ENCODE peak calls at places on chromosomes 16 and 17, in nine cellular contexts. R is AG09309; V is NCI-H1092; Y is aorta; T is activated CD4-positive, alpha-beta T cell treated with anti-CD3 and anti-CD28 coated beads, Interleukin-2, amount 10 ng/mL, durations not matched to agents 7 days and 5 days; F is non-pigmented ciliary epithelial cell; B is HCEC 1CT; A is nephron progenitor cell; L is head of caudate nucleus. O is an unnamed sample.

GRCh38 chr17:51461578-51462004 is 201.2 kb downstream of the UTP18 start:
- DNase-seq in L (peak; percentile 61), V (peak; percentile 85), R (peak; percentile 13), A (peak; percentile 67), T (peak; percentile 64), Y (peak; percentile 67), B (peak; percentile 37), F (no peak), O (no peak)

GRCh38 chr16:30615358-30616076 is 5.3 kb upstream of the ZNF689 start:
- DNase-seq in L (peak; percentile 77), A (peak; percentile 58), Y (peak; percentile 66), T (peak; percentile 81), R (no peak), V (peak; percentile 40), B (peak; percentile 15), F (no peak), O (no peak)

GRCh38 chr17:43995150-43995471 is 9.3 kb upstream of the NAGS start:
- DNase-seq in A (no peak), B (no peak), L (no peak), T (no peak), V (no peak), R (no peak), F (no peak), Y (no peak), O (no peak)

GRCh38 chr17:18850679-18851078 is 7.3 kb upstream of the PRPSAP2 start:
- DNase-seq in L (no peak), Y (no peak), R (no peak), V (no peak), B (no peak), T (no peak), F (no peak), A (no peak), O (no peak)

GRCh38 chr16:21599994-21600773 is 807 bp downstream of the METTL9 start:
- DNase-seq in V (no peak), R (no peak), L (no peak), B (peak; percentile 45), A (no peak), T (peak; percentile 30), Y (no peak), F (no peak), O (no peak)

GRCh38 chr17:40107266-40107980 is 7.0 kb upstream of the NR1D1 start:
- DNase-seq in V (no peak), A (no peak), T (no peak), L (no peak), R (no peak), B (peak; percentile 8), F (no peak), Y (peak; percentile 56), O (no peak)

GRCh38 chr17:50056961-50057330 is 1.0 kb downstream of the ITGA3 start:
- DNase-seq in T (no peak), L (no peak), A (peak; percentile 27), B (peak; percentile 54), F (no peak), R (no peak), Y (peak; percentile 57), V (no peak), O (no peak)

GRCh38 chr17:68228817-68229570 is 18.8 kb upstream of the AMZ2 start:
- DNase-seq in F (no peak), Y (no peak), L (no peak), A (no peak), B (no peak), T (no peak), R (no peak), V (no peak), O (no peak)

GRCh38 chr17:38667099-38667786 is 7.5 kb downstream of the EPOP start:
- DNase-seq in R (peak; percentile 8), V (peak; percentile 69), L (peak; percentile 79), B (peak; percentile 67), F (peak; percentile 20), A (peak; percentile 78), T (peak; percentile 57), Y (peak; percentile 74), O (no peak)

GRCh38 chr17:45413498-45413923 is 19.2 kb downstream of the ARHGAP27 start:
- DNase-seq in B (no peak), Y (peak; percentile 84), F (no peak), R (no peak), V (no peak), T (no peak), L (peak; percentile 59), A (no peak), O (no peak)

GRCh38 chr16:28009586-28010373 is 53.7 kb downstream of the GSG1L start:
- DNase-seq in Y (no peak), T (no peak), B (no peak), R (no peak), L (no peak), V (no peak), A (no peak), F (no peak), O (no peak)

GRCh38 chr16:85689285-85689949 is 663 bp upstream of the GINS2 start:
- DNase-seq in L (no peak), B (no peak), A (no peak), T (no peak), Y (no peak), V (no peak), F (no peak), R (no peak), O (no peak)

GRCh38 chr16:86665929-86666328 is 87.6 kb downstream of the FOXL1 start:
- DNase-seq in R (no peak), Y (no peak), V (no peak), F (no peak), T (no peak), B (no peak), A (no peak), L (no peak), O (no peak)

GRCh38 chr17:72249441-72249840 is 128.6 kb downstream of the SOX9 start:
- DNase-seq in F (no peak), V (no peak), L (no peak), B (no peak), T (no peak), R (no peak), Y (no peak), A (no peak), O (no peak)

GRCh38 chr16:84416407-84417321 is 48.3 kb downstream of the ATP2C2 start:
- DNase-seq in R (no peak), B (no peak), V (no peak), Y (no peak), L (no peak), T (no peak), F (no peak), A (peak; percentile 20), O (no peak)

GRCh38 chr16:31052131-31052530 is 18.8 kb downstream of the STX4 start:
- DNase-seq in L (no peak), A (no peak), V (no peak), B (peak; percentile 99), F (peak; percentile 83), Y (peak; percentile 61), T (no peak), R (peak; percentile 79), O (peak; percentile 80)

GRCh38 chr17:45022288-45022648 is 29.2 kb downstream of the DCAKD start:
- DNase-seq in Y (no peak), A (no peak), B (no peak), F (no peak), V (no peak), T (no peak), R (no peak), L (no peak), O (no peak)

GRCh38 chr17:45895969-45896793 is 1.8 kb downstream of the MAPT start:
- DNase-seq in L (peak; percentile 76), A (peak; percentile 29), Y (no peak), R (no peak), V (peak; percentile 35), T (no peak), F (no peak), B (no peak), O (no peak)

GRCh38 chr17:51683291-51683690 is 422.9 kb downstream of the UTP18 start:
- DNase-seq in A (no peak), B (no peak), L (no peak), Y (no peak), R (no peak), T (no peak), V (no peak), F (no peak), O (no peak)

GRCh38 chr17:32723310-32723955 is 153.5 kb downstream of the MYO1D start:
- DNase-seq in Y (no peak), F (no peak), R (no peak), T (no peak), L (no peak), B (peak; percentile 37), A (no peak), V (no peak), O (no peak)

GRCh38 chr16:68116256-68116853 is 31.2 kb downstream of the NFATC3 start:
- DNase-seq in L (no peak), F (no peak), B (peak; percentile 40), V (no peak), R (peak; percentile 16), A (no peak), Y (no peak), T (peak; percentile 17), O (no peak)

GRCh38 chr16:22665048-22665797 is 148.7 kb upstream of the HS3ST2 start:
- DNase-seq in F (no peak), A (no peak), B (no peak), V (no peak), T (no peak), L (no peak), Y (no peak), R (no peak), O (no peak)

GRCh38 chr17:18362509-18363020 is 785 bp downstream of the SHMT1 start:
- DNase-seq in R (no peak), Y (peak; percentile 78), L (peak; percentile 91), T (peak; percentile 25), F (no peak), V (no peak), B (peak; percentile 34), A (peak; percentile 43), O (no peak)

GRCh38 chr16:75250809-75251279 is 580 bp downstream of the BCAR1 start:
- DNase-seq in A (peak; percentile 67), B (peak; percentile 39), T (no peak), L (no peak), V (no peak), R (no peak), Y (peak; percentile 60), F (no peak), O (no peak)

GRCh38 chr16:735982-736453 is 4.8 kb downstream of the CIAO3 start:
- DNase-seq in Y (no peak), T (peak; percentile 43), F (no peak), B (no peak), L (peak; percentile 53), A (no peak), R (no peak), V (no peak), O (no peak)

GRCh38 chr16:15616068-15616467 is 26.9 kb downstream of the MARF1 start:
- DNase-seq in L (no peak), B (no peak), Y (no peak), R (no peak), T (no peak), V (no peak), F (no peak), A (no peak), O (no peak)

GRCh38 chr17:33385713-33386112 is 92.6 kb upstream of the ASIC2 start:
- DNase-seq in Y (no peak), L (no peak), B (no peak), R (no peak), T (no peak), A (no peak), V (no peak), F (no peak), O (no peak)

GRCh38 chr16:728890-729744 is 2.2 kb downstream of the HAGHL start:
- DNase-seq in F (no peak), Y (no peak), L (peak; percentile 79), A (no peak), R (no peak), V (no peak), T (no peak), B (no peak), O (no peak)

GRCh38 chr17:15909481-15909991 is 35.4 kb upstream of the ADORA2B start:
- DNase-seq in R (no peak), Y (no peak), L (no peak), A (no peak), F (no peak), B (no peak), V (no peak), T (no peak), O (no peak)

GRCh38 chr17:56786989-56787482 is 46.7 kb downstream of the C17orf67 start:
- DNase-seq in A (no peak), B (peak; percentile 98), T (peak; percentile 51), V (no peak), L (no peak), R (peak; percentile 92), F (peak; percentile 74), Y (peak; percentile 56), O (peak; percentile 87)

GRCh38 chr17:2213291-2213960 is 90.2 kb downstream of the SMG6 start:
- DNase-seq in F (no peak), B (peak; percentile 29), Y (no peak), A (no peak), V (peak; percentile 1), T (no peak), L (no peak), R (no peak), O (no peak)